ENCODE peak calls at places on chromosomes 13 and 19, in eight cellular contexts. N is hepatocyte; S is AG09309; K is uterus; W is CD4-positive, alpha-beta T cell; H is choroid plexus epithelial cell; U is heart right ventricle; V is cardiac fibroblast. T is an unnamed sample.
A peak's percentile ranks its signal among the peaks of the same experiment; 100 is the strongest.

GRCh38 chr13:101706651-101707050 is 254.2 kb downstream of the ITGBL1 start:
- DNase-seq in N (peak; percentile 5), S (peak; percentile 91), K (no peak), W (no peak), H (peak; percentile 99), U (no peak), V (peak; percentile 96), T (no peak)

GRCh38 chr19:23075031-23075733 is 41.6 kb upstream of the ZNF730 start:
- DNase-seq in N (peak; percentile 87), S (peak; percentile 16), K (peak; percentile 61), W (no peak), H (peak; percentile 85), U (peak; percentile 55), V (peak; percentile 73), T (peak; percentile 92)

GRCh38 chr19:38685666-38686529 is 38.4 kb downstream of the ACTN4 start:
- DNase-seq in N (peak; percentile 65), S (no peak), K (no peak), W (no peak), H (peak; percentile 79), U (no peak), V (peak; percentile 78), T (no peak)

GRCh38 chr19:11361037-11361770 is 6.0 kb downstream of the PLPPR2 start:
- DNase-seq in N (peak; percentile 88), S (no peak), K (no peak), W (no peak), H (no peak), U (no peak), V (no peak), T (no peak)

GRCh38 chr19:21317821-21318220 is 11.4 kb downstream of the ZNF708 start:
- DNase-seq in N (no peak), S (no peak), K (no peak), W (no peak), H (no peak), U (no peak), V (no peak), T (no peak)

GRCh38 chr13:114315074-114315785 is 927 bp downstream of the CHAMP1 start:
- DNase-seq in N (no peak), S (no peak), K (no peak), W (no peak), H (no peak), U (no peak), V (no peak), T (no peak)

GRCh38 chr13:40130871-40131636 is 475.6 kb downstream of the COG6 start:
- DNase-seq in N (peak; percentile 44), S (no peak), K (no peak), W (no peak), H (peak; percentile 87), U (no peak), V (peak; percentile 92), T (no peak)

GRCh38 chr13:64371461-64371860 is 2858.7 kb downstream of the PCDH9 start:
- DNase-seq in N (no peak), S (no peak), K (no peak), W (no peak), H (no peak), U (no peak), V (no peak), T (no peak)

GRCh38 chr19:17346109-17346671 is 8.8 kb downstream of the GTPBP3 start:
- DNase-seq in N (peak; percentile 81), S (no peak), K (peak; percentile 82), W (peak; percentile 52), H (peak; percentile 68), U (peak; percentile 78), V (peak; percentile 73), T (no peak)

GRCh38 chr13:28659611-28659970 is 661 bp downstream of the POMP start:
- DNase-seq in N (peak; percentile 22), S (no peak), K (no peak), W (no peak), H (peak; percentile 77), U (no peak), V (peak; percentile 74), T (no peak)

GRCh38 chr19:17680235-17680722 is 7.9 kb downstream of the UNC13A start:
- DNase-seq in N (peak; percentile 86), S (peak; percentile 28), K (peak; percentile 56), W (no peak), H (peak; percentile 52), U (peak; percentile 88), V (peak; percentile 66), T (no peak)

GRCh38 chr13:34357435-34358232 is 539.7 kb downstream of the RFC3 start:
- DNase-seq in N (no peak), S (peak; percentile 47), K (no peak), W (no peak), H (peak; percentile 69), U (no peak), V (peak; percentile 85), T (no peak)

GRCh38 chr19:4428326-4428975 is 26.0 kb downstream of the CHAF1A start:
- DNase-seq in N (no peak), S (no peak), K (no peak), W (no peak), H (no peak), U (no peak), V (no peak), T (no peak)

GRCh38 chr13:41931337-41931736 is 29.6 kb downstream of the VWA8 start:
- DNase-seq in N (no peak), S (peak; percentile 3), K (no peak), W (no peak), H (peak; percentile 25), U (no peak), V (peak; percentile 64), T (no peak)

GRCh38 chr19:42288881-42289555 is 12.9 kb upstream of the PRR19 start:
- DNase-seq in N (no peak), S (no peak), K (no peak), W (no peak), H (no peak), U (peak; percentile 4), V (no peak), T (no peak)

GRCh38 chr13:113562866-113563265 is 21.7 kb upstream of the TFDP1 start:
- DNase-seq in N (no peak), S (no peak), K (no peak), W (no peak), H (no peak), U (no peak), V (no peak), T (no peak)

GRCh38 chr19:53333071-53333465 is 481 bp upstream of the ZNF845 start:
- DNase-seq in N (peak; percentile 64), S (no peak), K (peak; percentile 41), W (peak; percentile 15), H (no peak), U (peak; percentile 27), V (no peak), T (no peak)

GRCh38 chr13:29487466-29488454 is 107.7 kb downstream of the SLC7A1 start:
- DNase-seq in N (no peak), S (no peak), K (peak; percentile 3), W (no peak), H (no peak), U (no peak), V (no peak), T (no peak)

GRCh38 chr19:44847144-44848035 is 1.3 kb downstream of the NECTIN2 start:
- DNase-seq in N (peak; percentile 92), S (no peak), K (peak; percentile 73), W (no peak), H (peak; percentile 69), U (peak; percentile 85), V (peak; percentile 27), T (no peak)

GRCh38 chr19:13195678-13196077 is 45.5 kb downstream of the IER2 start:
- DNase-seq in N (peak; percentile 87), S (no peak), K (no peak), W (peak; percentile 34), H (no peak), U (no peak), V (no peak), T (no peak)

GRCh38 chr19:7870571-7871279 is 3.5 kb downstream of the PRR36 start:
- DNase-seq in N (peak; percentile 64), S (no peak), K (peak; percentile 52), W (peak; percentile 69), H (peak; percentile 47), U (peak; percentile 33), V (peak; percentile 51), T (no peak)

GRCh38 chr13:33015791-33016323 is 366 bp upstream of the KL start:
- DNase-seq in N (peak; percentile 36), S (no peak), K (peak; percentile 17), W (no peak), H (no peak), U (peak; percentile 29), V (no peak), T (no peak)

DNA sequence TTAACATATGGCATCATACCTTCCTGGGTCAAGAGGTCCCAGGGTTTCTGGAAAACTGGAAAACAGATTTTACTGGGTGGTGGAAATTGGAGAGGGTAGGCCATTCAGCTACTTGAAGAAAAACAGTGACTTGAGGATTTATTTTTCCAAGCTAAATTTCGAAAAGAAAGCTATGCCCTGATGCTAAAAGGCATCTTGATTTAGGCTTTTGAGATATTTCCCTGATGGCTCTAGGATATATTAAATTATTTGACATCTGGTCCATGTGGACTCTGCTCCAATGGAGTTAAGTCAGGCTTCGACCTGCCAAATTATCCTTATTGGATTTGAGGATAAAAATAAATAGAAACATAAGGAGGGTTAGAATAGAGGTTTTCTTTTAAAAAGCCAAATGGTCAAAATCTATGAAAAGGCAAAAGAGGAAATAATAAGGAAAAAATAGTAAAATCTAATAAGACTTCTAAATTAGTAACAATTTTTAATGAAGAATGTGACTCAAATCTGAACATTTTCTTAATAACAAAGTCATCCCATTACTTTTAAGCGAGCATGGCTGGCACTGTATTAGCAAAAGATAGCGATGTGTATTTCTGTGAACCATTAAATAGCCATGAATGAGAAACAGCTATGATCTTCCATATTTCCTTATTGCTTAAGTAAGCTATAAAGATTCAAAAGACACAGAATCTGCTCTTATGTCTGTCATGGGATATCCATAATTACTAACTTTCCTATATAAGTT is 190.0 kb upstream of the MIR17HG start:
- DNase-seq in N (no peak), S (no peak), K (no peak), W (no peak), H (no peak), U (no peak), V (no peak), T (no peak)
- TF ChIP-seq CTCF in N (no peak), S (no peak), K (no peak), W (no peak), H (no peak), U (no peak), V (no peak), T (no peak)

DNA sequence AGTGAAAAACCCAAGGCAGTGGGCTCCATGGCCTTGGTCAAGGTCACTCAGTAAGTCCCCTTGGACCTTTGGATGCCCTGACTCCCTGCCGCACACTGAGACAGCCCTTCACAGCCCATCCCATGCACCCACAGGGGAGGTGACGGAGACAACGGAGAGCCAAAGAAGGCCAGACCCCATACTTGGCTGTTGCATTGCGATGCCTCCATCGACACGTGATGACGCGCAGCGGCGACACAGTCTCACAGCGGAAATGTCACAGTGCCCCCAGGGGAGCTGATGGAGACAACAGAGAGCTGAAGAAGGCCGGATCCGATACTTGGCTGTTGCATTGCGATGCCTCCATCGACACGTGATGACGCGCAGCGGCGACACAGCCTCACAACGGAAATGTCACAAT is 282.4 kb downstream of the TEX29 start:
- DNase-seq in N (no peak), S (no peak), K (no peak), W (no peak), H (no peak), U (no peak), V (no peak), T (no peak)
- TF ChIP-seq CTCF in N (no peak), S (no peak), K (no peak), W (no peak), H (no peak), U (no peak), V (no peak), T (no peak)

GRCh38 chr13:105097501-105097900 is 1438.0 kb downstream of the EFNB2 start:
- DNase-seq in N (no peak), S (no peak), K (no peak), W (no peak), H (no peak), U (no peak), V (no peak), T (no peak)
- TF ChIP-seq CTCF in N (no peak), S (no peak), K (no peak), W (no peak), H (no peak), U (no peak), V (no peak), T (no peak)

GRCh38 chr13:93234459-93234858 is 7.9 kb downstream of the GPC6 start:
- DNase-seq in N (no peak), S (no peak), K (no peak), W (no peak), H (no peak), U (no peak), V (no peak), T (no peak)
- TF ChIP-seq CTCF in N (no peak), S (no peak), K (no peak), W (no peak), H (no peak), U (no peak), V (no peak), T (no peak)